ENCODE peak calls at places on chromosomes 6 and 20, in five cellular contexts. A, V, C, F and D are unnamed samples.
A peak's percentile ranks its signal among the peaks of the same experiment; 100 is the strongest.

GRCh38 chr20:54362283-54362682 is 113.1 kb upstream of the DOK5 start:
- DNase-seq in A (no peak), V (no peak), C (no peak), F (no peak), D (no peak)

GRCh38 chr20:36098364-36098763 is 56.2 kb upstream of the EPB41L1 start:
- DNase-seq in A (no peak), V (no peak), C (no peak), F (no peak), D (no peak)

GRCh38 chr6:27825025-27825823 is 87.0 kb downstream of the OR2B2 start:
- DNase-seq in A (no peak), V (no peak), C (no peak), F (no peak), D (no peak)

GRCh38 chr20:51570755-51571469 is 28.4 kb upstream of the NFATC2 start:
- DNase-seq in A (no peak), V (no peak), C (no peak), F (no peak), D (no peak)

GRCh38 chr6:133241901-133242760 is 974 bp downstream of the EYA4 start:
- DNase-seq in A (no peak), V (no peak), C (no peak), F (no peak), D (no peak)

GRCh38 chr6:44725070-44725469 is 337.6 kb downstream of the CDC5L start:
- DNase-seq in A (no peak), V (no peak), C (peak; percentile 30), F (no peak), D (no peak)

GRCh38 chr6:106145741-106146227 is 59.6 kb downstream of the PRDM1 start:
- DNase-seq in A (no peak), V (no peak), C (no peak), F (no peak), D (no peak)

GRCh38 chr6:363291-363690 is 28.3 kb upstream of the IRF4 start:
- DNase-seq in A (no peak), V (no peak), C (no peak), F (no peak), D (no peak)

GRCh38 chr20:38759135-38759534 is 10.9 kb downstream of the ACTR5 start:
- DNase-seq in A (no peak), V (no peak), C (no peak), F (no peak), D (no peak)

GRCh38 chr20:517221-517620 is 26.4 kb downstream of the CSNK2A1 start:
- DNase-seq in A (no peak), V (no peak), C (peak; percentile 8), F (no peak), D (no peak)

GRCh38 chr20:32281711-32282110 is 4.3 kb downstream of the KIF3B start:
- DNase-seq in A (no peak), V (no peak), C (no peak), F (no peak), D (no peak)

GRCh38 chr20:23049201-23049932 is at the start of gene THBD:
- DNase-seq in A (no peak), V (no peak), C (no peak), F (no peak), D (no peak)

GRCh38 chr6:392441-393390 is 1.2 kb downstream of the IRF4 start:
- DNase-seq in A (peak; percentile 49), V (no peak), C (no peak), F (peak; percentile 58), D (no peak)

GRCh38 chr6:121912905-121913304 is 477.5 kb downstream of the GJA1 start:
- DNase-seq in A (no peak), V (no peak), C (no peak), F (no peak), D (no peak)

GRCh38 chr20:17909745-17910345 is 58.7 kb downstream of the SNX5 start:
- DNase-seq in A (no peak), V (no peak), C (peak; percentile 31), F (no peak), D (no peak)

GRCh38 chr6:53432318-53433161 is 83.8 kb upstream of the ELOVL5 start:
- DNase-seq in A (no peak), V (no peak), C (peak; percentile 18), F (no peak), D (no peak)

GRCh38 chr6:113184736-113185135 is 672.4 kb upstream of the MARCKS start:
- DNase-seq in A (no peak), V (no peak), C (no peak), F (no peak), D (no peak)

GRCh38 chr6:3356824-3357420 is 98.2 kb downstream of the PSMG4 start:
- DNase-seq in A (no peak), V (no peak), C (no peak), F (no peak), D (no peak)

GRCh38 chr6:108944707-108945685 is 96.8 kb downstream of the ARMC2 start:
- DNase-seq in A (no peak), V (no peak), C (peak; percentile 90), F (no peak), D (no peak)

GRCh38 chr20:44800398-44801046 is 9.8 kb downstream of the RIMS4 start:
- DNase-seq in A (no peak), V (no peak), C (no peak), F (no peak), D (no peak)

GRCh38 chr6:97978855-97979271 is 695.8 kb upstream of the MMS22L start:
- DNase-seq in A (no peak), V (no peak), C (no peak), F (no peak), D (no peak)

GRCh38 chr20:4008026-4008413 is 7.3 kb downstream of the RNF24 start:
- DNase-seq in A (no peak), V (no peak), C (no peak), F (no peak), D (no peak)

GRCh38 chr6:47319382-47319781 is 9.7 kb upstream of the TNFRSF21 start:
- DNase-seq in A (no peak), V (no peak), C (no peak), F (no peak), D (no peak)

GRCh38 chr6:154738561-154738961 is 5.3 kb downstream of the SCAF8 start:
- DNase-seq in A (no peak), V (no peak), C (no peak), F (no peak), D (no peak)

GRCh38 chr6:46072866-46073265 is 56.9 kb upstream of the ENPP4 start:
- DNase-seq in A (no peak), V (no peak), C (no peak), F (no peak), D (no peak)

GRCh38 chr6:163438298-163438939 is 23.9 kb downstream of the QKI start:
- DNase-seq in A (no peak), V (no peak), C (no peak), F (no peak), D (no peak)

GRCh38 chr6:36145495-36145894 is 15.2 kb downstream of the MAPK13 start:
- DNase-seq in A (no peak), V (no peak), C (no peak), F (no peak), D (no peak)

GRCh38 chr20:54502179-54502578 is 26.8 kb downstream of the DOK5 start:
- DNase-seq in A (no peak), V (no peak), C (no peak), F (no peak), D (no peak)

GRCh38 chr6:151070666-151071065 is 169.1 kb upstream of the AKAP12 start:
- DNase-seq in A (no peak), V (no peak), C (no peak), F (no peak), D (no peak)

GRCh38 chr6:14039038-14039437 is 78.5 kb upstream of the CD83 start:
- DNase-seq in A (no peak), V (no peak), C (no peak), F (no peak), D (no peak)

GRCh38 chr20:4724459-4725262 is 3.0 kb downstream of the PRND start:
- DNase-seq in A (no peak), V (no peak), C (no peak), F (no peak), D (no peak)

GRCh38 chr6:154478021-154478651 is 32.3 kb downstream of the CNKSR3 start:
- DNase-seq in A (no peak), V (no peak), C (peak; percentile 26), F (no peak), D (no peak)

GRCh38 chr6:148750826-148751225 is 4.0 kb downstream of the UST start:
- DNase-seq in A (no peak), V (no peak), C (no peak), F (no peak), D (no peak)

GRCh38 chr6:117911660-117912059 is 4.6 kb downstream of the SLC35F1 start:
- DNase-seq in A (no peak), V (no peak), C (no peak), F (no peak), D (no peak)

GRCh38 chr20:62557425-62557824 is 81.6 kb upstream of the GATA5 start:
- DNase-seq in A (no peak), V (no peak), C (peak; percentile 15), F (no peak), D (no peak)

GRCh38 chr6:106973018-106973840 is 1.3 kb downstream of the CD24 start:
- DNase-seq in A (no peak), V (no peak), C (no peak), F (no peak), D (no peak)

GRCh38 chr6:37051138-37052026 is 45.9 kb downstream of the FGD2 start:
- DNase-seq in A (peak; percentile 82), V (peak; percentile 83), C (peak; percentile 66), F (peak; percentile 77), D (no peak)